ENCODE peak calls at places on chromosomes 11 and 22, in nine cellular contexts. P is adrenal gland, E is H1, D is DND-41, S is astrocyte, Y is endothelial cell of umbilical vein, M is brain microvascular endothelial cell, Z is heart left ventricle, J is dorsolateral prefrontal cortex. C is an unnamed sample.

GRCh38 chr11:11291432-11292015 is 61.5 kb downstream of the CSNK2A3 start:
- DNase-seq in E (no peak), D (no peak), Y (no peak), J (no peak), Z (no peak), P (no peak), S (no peak), M (no peak), C (no peak)

GRCh38 chr11:124745835-124746620 is 6.0 kb downstream of the VSIG2 start:
- DNase-seq in Z (no peak), J (no peak), S (no peak), D (no peak), M (no peak), P (no peak), Y (no peak), E (peak), C (no peak)

GRCh38 chr11:125949271-125950177 is 3.7 kb downstream of the VSIG10L2 start:
- DNase-seq in Y (no peak), J (no peak), Z (no peak), S (no peak), D (no peak), E (peak), M (no peak), P (no peak), C (no peak)

GRCh38 chr11:71240865-71241691 is 11.3 kb downstream of the SHANK2 start:
- DNase-seq in Y (no peak), S (peak), J (no peak), M (peak), P (no peak), D (no peak), Z (no peak), E (no peak), C (peak)

GRCh38 chr22:39439170-39439569 is 17.6 kb upstream of the MGAT3 start:
- DNase-seq in Z (no peak), D (no peak), S (peak), M (peak), E (no peak), P (no peak), J (no peak), Y (no peak), C (no peak)

GRCh38 chr22:48440176-48440575 is 1387.5 kb downstream of the BRD1 start:
- DNase-seq in D (no peak), Y (no peak), S (no peak), J (no peak), M (no peak), Z (no peak), E (no peak), P (no peak), C (no peak)

GRCh38 chr11:111427471-111427912 is 48.4 kb upstream of the POU2AF1 start:
- DNase-seq in E (no peak), S (no peak), J (no peak), Y (no peak), D (peak), P (no peak), M (no peak), Z (no peak), C (no peak)

GRCh38 chr11:103228807-103229206 is 119.6 kb downstream of the DYNC2H1 start:
- DNase-seq in J (no peak), Y (no peak), D (peak), M (no peak), P (no peak), E (no peak), S (no peak), Z (no peak), C (no peak)

GRCh38 chr11:8192016-8192895 is 23.4 kb upstream of the RIC3 start:
- DNase-seq in D (peak), P (peak), Z (peak), Y (peak), M (peak), J (peak), E (peak), S (peak), C (peak)

GRCh38 chr11:110198031-110198729 is 98.2 kb downstream of the RDX start:
- DNase-seq in Y (no peak), D (no peak), Z (no peak), P (no peak), S (no peak), M (no peak), J (no peak), E (no peak), C (no peak)

GRCh38 chr11:2708757-2709281 is 9.0 kb upstream of the KCNQ1OT1 start:
- DNase-seq in J (no peak), D (no peak), Y (no peak), M (peak), S (no peak), P (no peak), Z (no peak), E (no peak), C (no peak)

GRCh38 chr22:24186352-24186740 is 5.1 kb downstream of the SUSD2 start:
- DNase-seq in M (no peak), P (no peak), S (no peak), Z (peak), D (no peak), J (no peak), Y (no peak), E (no peak), C (no peak)

GRCh38 chr11:64025205-64025604 is 10.5 kb upstream of the FLRT1 start:
- DNase-seq in Y (no peak), J (no peak), E (peak), P (no peak), S (no peak), Z (no peak), M (no peak), D (no peak), C (no peak)

GRCh38 chr11:36404831-36405230 is 105.2 kb downstream of the TRAF6 start:
- DNase-seq in Z (no peak), M (no peak), E (no peak), Y (peak), S (peak), J (no peak), D (no peak), P (no peak), C (no peak)

GRCh38 chr11:12298610-12299009 is 78.8 kb upstream of the PARVA start:
- DNase-seq in P (no peak), D (no peak), M (no peak), E (no peak), Y (no peak), S (no peak), Z (no peak), J (no peak), C (no peak)

GRCh38 chr11:14254533-14255530 is 104.2 kb downstream of the RRAS2 start:
- DNase-seq in J (no peak), M (no peak), Z (no peak), P (no peak), D (no peak), S (no peak), Y (no peak), E (no peak), C (no peak)

GRCh38 chr11:57288771-57289579 is 35.8 kb downstream of the TNKS1BP1 start:
- DNase-seq in Y (peak), J (no peak), M (peak), P (no peak), S (peak), Z (no peak), E (no peak), D (no peak), C (no peak)

GRCh38 chr11:26228778-26229177 is 103.2 kb upstream of the ANO3 start:
- DNase-seq in P (no peak), S (peak), Z (no peak), E (no peak), Y (peak), J (no peak), M (peak), D (no peak), C (no peak)

GRCh38 chr11:128244896-128245295 is 342.5 kb downstream of the ETS1 start:
- DNase-seq in E (no peak), M (no peak), S (no peak), Z (no peak), P (no peak), Y (no peak), D (no peak), J (no peak), C (no peak)

GRCh38 chr22:23834406-23834805 is 4.4 kb downstream of the DERL3 start:
- DNase-seq in Z (peak), S (no peak), E (no peak), Y (no peak), P (no peak), D (no peak), M (no peak), J (peak), C (no peak)

GRCh38 chr11:71489311-71490043 is 36.5 kb downstream of the NADSYN1 start:
- DNase-seq in E (peak), D (no peak), Z (peak), M (peak), P (no peak), Y (peak), S (peak), J (no peak), C (no peak)

GRCh38 chr11:79437274-79437980 is 3.4 kb downstream of the TENM4 start:
- DNase-seq in S (peak), M (no peak), E (peak), J (no peak), Y (peak), Z (peak), P (peak), D (no peak), C (peak)

GRCh38 chr11:110199184-110199981 is 97.0 kb downstream of the RDX start:
- DNase-seq in E (peak), P (no peak), M (no peak), D (no peak), Z (no peak), J (no peak), S (no peak), Y (no peak), C (no peak)

GRCh38 chr22:30038219-30038618 is 42.0 kb upstream of the HORMAD2 start:
- DNase-seq in Y (peak), Z (no peak), M (peak), P (no peak), J (no peak), E (no peak), S (peak), D (no peak), C (no peak)

GRCh38 chr22:21025266-21025665 is 7.1 kb downstream of the SLC7A4 start:
- DNase-seq in J (no peak), Y (no peak), S (no peak), M (no peak), P (no peak), Z (no peak), E (no peak), D (peak), C (no peak)
- H3K27ac ChIP-seq in J (no peak), Y (no peak), S (no peak), M (no peak), P (no peak), Z (no peak), E (no peak), D (no peak), C (no peak)

GRCh38 chr11:30852645-30853044 is 266.5 kb upstream of the MPPED2 start:
- DNase-seq in J (no peak), Y (no peak), M (no peak), P (no peak), E (no peak), Z (no peak), S (no peak), D (no peak), C (no peak)
- TF ChIP-seq CTCF in J (no peak), Y (no peak), M (no peak), P (no peak), E (no peak), Z (no peak), S (no peak), D (no peak), C (no peak)

GRCh38 chr11:65574963-65575567 is 788 bp upstream of the EHBP1L1 start:
- DNase-seq in M (no peak), S (no peak), Z (no peak), P (no peak), D (no peak), J (no peak), E (no peak), Y (peak), C (no peak)
- H3K27ac ChIP-seq in M (peak), S (peak), Z (peak), P (peak), D (peak), J (peak), E (no peak), Y (peak), C (peak)

GRCh38 chr22:21797444-21798221 is 62.0 kb upstream of the YPEL1 start:
- DNase-seq in D (no peak), E (no peak), M (peak), J (no peak), Z (no peak), S (peak), P (no peak), Y (peak), C (no peak)

GRCh38 chr22:21796231-21796630 is 60.6 kb upstream of the YPEL1 start:
- DNase-seq in J (no peak), Y (no peak), S (no peak), P (no peak), E (no peak), Z (no peak), M (no peak), D (no peak), C (no peak)

GRCh38 chr22:21796863-21797262 is 61.3 kb upstream of the YPEL1 start:
- DNase-seq in J (peak), E (no peak), S (no peak), M (no peak), P (no peak), Z (no peak), D (no peak), Y (no peak), C (no peak)

GRCh38 chr22:21790359-21790758 is 54.8 kb upstream of the YPEL1 start:
- DNase-seq in S (no peak), J (no peak), D (no peak), Z (no peak), Y (no peak), E (no peak), P (no peak), M (no peak), C (no peak)

DNA sequence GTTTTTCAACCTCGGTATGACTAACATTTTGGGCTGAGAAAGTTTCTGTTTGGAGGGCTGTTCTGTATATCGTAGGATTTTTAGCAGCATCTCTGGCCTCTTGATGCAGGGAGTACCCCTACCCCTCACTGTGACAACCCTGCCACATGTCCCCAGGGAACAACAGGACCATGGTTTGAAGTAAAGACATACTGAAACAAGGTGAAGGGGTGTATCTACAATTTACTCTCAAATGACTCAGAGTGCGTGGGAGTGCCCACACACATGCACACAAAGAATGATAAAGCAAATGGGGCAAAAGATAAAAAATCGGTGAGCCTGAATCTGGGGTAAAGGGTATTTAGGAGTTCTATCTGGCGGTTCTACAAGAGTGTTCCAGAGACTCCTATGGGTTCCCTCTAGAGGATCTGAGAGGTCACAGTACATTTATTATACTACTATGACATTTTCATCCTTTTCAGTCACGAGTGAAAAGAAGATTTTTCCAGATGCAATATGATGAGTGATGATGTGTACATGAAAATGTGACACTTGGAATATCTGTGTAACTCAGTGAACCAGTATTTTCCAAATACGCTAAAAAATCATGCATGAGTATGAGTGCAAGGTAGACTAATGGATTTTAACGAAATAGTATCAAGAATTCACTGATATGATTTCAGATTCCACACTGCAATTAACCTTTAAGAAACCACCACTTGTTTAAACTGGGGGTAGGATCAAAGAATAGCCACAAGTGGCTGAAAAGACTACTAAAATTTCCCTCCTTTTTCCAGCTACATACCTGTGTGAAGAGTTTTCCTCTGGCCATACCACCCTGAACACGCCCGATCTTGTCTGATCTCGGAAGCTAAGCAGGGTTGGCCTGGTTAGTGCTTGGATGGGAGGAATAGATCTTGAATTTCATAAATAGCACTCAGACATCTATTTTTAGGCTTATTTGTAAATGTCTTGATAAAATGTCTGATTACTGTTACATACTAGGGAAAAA is 56.3 kb upstream of the YPEL1 start:
- DNase-seq in J (no peak), M (peak), S (peak), Y (no peak), P (no peak), E (no peak), Z (no peak), D (no peak), C (no peak)
- TF ChIP-seq CTCF in J (no peak), M (no peak), S (no peak), Y (no peak), P (no peak), E (no peak), Z (no peak), D (no peak), C (no peak)